ENCODE peak calls at places on chromosome 10, in eight cellular contexts. D is ACHN, R is mammary epithelial cell, E is renal cortical epithelial cell, I is NCI-H69, A is GM20000, O is endothelial cell, S is PC-9. B is an unnamed sample.

GRCh38 chr10:21171936-21172773 is 275.0 kb upstream of the NEBL start:
- DNase-seq in D (no peak), R (no peak), E (no peak), I (peak), A (no peak), O (no peak), S (no peak), B (no peak)

GRCh38 chr10:77165445-77166316 is 471.9 kb downstream of the KCNMA1 start:
- DNase-seq in D (peak), R (peak), E (peak), I (peak), A (peak), O (peak), S (peak), B (no peak)

GRCh38 chr10:43962346-43963191 is 313.9 kb upstream of the ZNF32 start:
- DNase-seq in D (no peak), R (no peak), E (no peak), I (no peak), A (no peak), O (peak), S (no peak), B (no peak)

GRCh38 chr10:3265081-3265480 is 92.5 kb upstream of the PITRM1 start:
- DNase-seq in D (peak), R (no peak), E (peak), I (no peak), A (no peak), O (no peak), S (peak), B (peak)

GRCh38 chr10:53491774-53492173 is 719.2 kb upstream of the MBL2 start:
- DNase-seq in D (no peak), R (no peak), E (no peak), I (peak), A (no peak), O (no peak), S (no peak), B (no peak)

GRCh38 chr10:5958680-5959079 is 18.7 kb downstream of the IL15RA start:
- DNase-seq in D (no peak), R (no peak), E (no peak), I (no peak), A (no peak), O (no peak), S (peak), B (no peak)

GRCh38 chr10:5461201-5461585 is 38.2 kb downstream of the CALML5 start:
- DNase-seq in D (no peak), R (no peak), E (no peak), I (peak), A (no peak), O (no peak), S (no peak), B (no peak)

GRCh38 chr10:116104210-116104932 is 168.6 kb downstream of the GFRA1 start:
- DNase-seq in D (no peak), R (no peak), E (no peak), I (no peak), A (no peak), O (no peak), S (no peak), B (no peak)

GRCh38 chr10:123275183-123275549 is 121.0 kb downstream of the BUB3 start:
- DNase-seq in D (no peak), R (no peak), E (no peak), I (peak), A (no peak), O (no peak), S (no peak), B (no peak)

GRCh38 chr10:104333037-104333727 is 5.1 kb downstream of the ITPRIP start:
- DNase-seq in D (no peak), R (no peak), E (no peak), I (no peak), A (no peak), O (no peak), S (no peak), B (peak)

GRCh38 chr10:50561266-50561665 is 62.5 kb downstream of the SGMS1 start:
- DNase-seq in D (no peak), R (no peak), E (peak), I (no peak), A (no peak), O (no peak), S (no peak), B (no peak)